ENCODE peak calls at places on chromosome 10, in six cellular contexts. E, O, A, L, U and Z are unnamed samples.

GRCh38 chr10:51092402-51092801 is 18.1 kb downstream of the PRKG1 start:
- DNase-seq in E (peak; percentile 56), O (no peak), A (peak; percentile 41), L (peak; percentile 42), U (peak; percentile 62), Z (peak; percentile 31)

GRCh38 chr10:101879456-101880189 is 36.0 kb upstream of the KCNIP2 start:
- DNase-seq in E (peak; percentile 18), O (no peak), A (peak; percentile 6), L (no peak), U (peak; percentile 96), Z (peak; percentile 80)

GRCh38 chr10:99329238-99329890 is at the start of gene CNNM1:
- DNase-seq in E (peak; percentile 19), O (peak; percentile 76), A (peak; percentile 32), L (peak; percentile 52), U (no peak), Z (peak; percentile 55)

GRCh38 chr10:102113261-102113955 is 6.8 kb downstream of the LDB1 start:
- DNase-seq in E (no peak), O (no peak), A (no peak), L (no peak), U (no peak), Z (no peak)

GRCh38 chr10:79463578-79464496 is 18.4 kb upstream of the ZCCHC24 start:
- DNase-seq in E (peak; percentile 74), O (no peak), A (peak; percentile 45), L (no peak), U (no peak), Z (no peak)

GRCh38 chr10:77888356-77888703 is 38.2 kb downstream of the DLG5 start:
- DNase-seq in E (no peak), O (no peak), A (peak; percentile 31), L (no peak), U (no peak), Z (no peak)

GRCh38 chr10:22339761-22340361 is 5.4 kb upstream of the SPAG6 start:
- DNase-seq in E (peak; percentile 92), O (no peak), A (no peak), L (no peak), U (no peak), Z (no peak)

GRCh38 chr10:63273575-63273974 is 140.4 kb downstream of the NRBF2 start:
- DNase-seq in E (peak; percentile 57), O (no peak), A (no peak), L (no peak), U (no peak), Z (no peak)

GRCh38 chr10:44981172-44982113 is 2.8 kb upstream of the DEPP1 start:
- DNase-seq in E (peak; percentile 86), O (no peak), A (peak; percentile 89), L (peak; percentile 63), U (peak; percentile 93), Z (peak; percentile 91)

GRCh38 chr10:96587255-96588059 is 645 bp upstream of the TM9SF3 start:
- DNase-seq in E (peak; percentile 85), O (no peak), A (peak; percentile 84), L (peak; percentile 68), U (peak; percentile 81), Z (peak; percentile 85)

GRCh38 chr10:107749235-107749634 is 584.7 kb upstream of the SORCS1 start:
- DNase-seq in E (no peak), O (no peak), A (no peak), L (no peak), U (no peak), Z (no peak)

GRCh38 chr10:66931340-66931948 is 5.6 kb downstream of the LRRTM3 start:
- DNase-seq in E (peak; percentile 79), O (no peak), A (peak; percentile 68), L (no peak), U (peak; percentile 48), Z (peak; percentile 53)

GRCh38 chr10:79084012-79084971 is 15.5 kb downstream of the ZMIZ1 start:
- DNase-seq in E (peak; percentile 96), O (peak; percentile 94), A (peak; percentile 91), L (peak; percentile 85), U (peak; percentile 74), Z (peak; percentile 77)

GRCh38 chr10:88091490-88092061 is 228.2 kb downstream of the PTEN start:
- DNase-seq in E (no peak), O (peak; percentile 86), A (no peak), L (no peak), U (no peak), Z (no peak)

GRCh38 chr10:29635711-29636144 is 957 bp upstream of the SVIL start:
- DNase-seq in E (peak; percentile 65), O (no peak), A (no peak), L (no peak), U (peak; percentile 47), Z (no peak)

GRCh38 chr10:11823989-11824346 is 812 bp downstream of the PROSER2 start:
- DNase-seq in E (peak; percentile 11), O (no peak), A (peak; percentile 18), L (no peak), U (peak; percentile 13), Z (no peak)

GRCh38 chr10:87642486-87642885 is 17.2 kb upstream of the PAPSS2 start:
- DNase-seq in E (no peak), O (no peak), A (no peak), L (no peak), U (no peak), Z (no peak)

DNA sequence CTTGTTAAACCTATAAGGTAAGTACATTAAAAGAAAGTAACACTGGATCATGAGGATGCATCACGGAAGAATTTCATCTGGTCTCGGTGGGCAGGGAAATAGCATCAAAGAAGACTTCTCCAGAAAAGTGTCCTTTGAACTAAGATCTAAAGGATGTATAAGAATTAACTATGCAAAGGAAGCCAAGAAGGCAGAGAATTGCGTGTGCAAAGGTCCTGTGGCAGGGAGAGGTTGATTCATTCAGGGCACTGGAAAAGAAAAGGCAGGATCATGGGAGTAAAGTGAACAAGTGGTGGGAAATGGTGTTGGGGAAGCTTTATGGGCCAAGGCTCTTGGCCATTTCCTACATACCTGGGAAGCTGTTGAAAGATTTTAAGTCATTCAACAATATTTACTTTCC is 288.3 kb downstream of the SFMBT2 start:
- DNase-seq in E (no peak), O (no peak), A (no peak), L (no peak), U (no peak), Z (no peak)
- TF ChIP-seq CTCF in E (no peak), O (no peak), A (no peak), L (no peak), U (no peak), Z (no peak)

DNA sequence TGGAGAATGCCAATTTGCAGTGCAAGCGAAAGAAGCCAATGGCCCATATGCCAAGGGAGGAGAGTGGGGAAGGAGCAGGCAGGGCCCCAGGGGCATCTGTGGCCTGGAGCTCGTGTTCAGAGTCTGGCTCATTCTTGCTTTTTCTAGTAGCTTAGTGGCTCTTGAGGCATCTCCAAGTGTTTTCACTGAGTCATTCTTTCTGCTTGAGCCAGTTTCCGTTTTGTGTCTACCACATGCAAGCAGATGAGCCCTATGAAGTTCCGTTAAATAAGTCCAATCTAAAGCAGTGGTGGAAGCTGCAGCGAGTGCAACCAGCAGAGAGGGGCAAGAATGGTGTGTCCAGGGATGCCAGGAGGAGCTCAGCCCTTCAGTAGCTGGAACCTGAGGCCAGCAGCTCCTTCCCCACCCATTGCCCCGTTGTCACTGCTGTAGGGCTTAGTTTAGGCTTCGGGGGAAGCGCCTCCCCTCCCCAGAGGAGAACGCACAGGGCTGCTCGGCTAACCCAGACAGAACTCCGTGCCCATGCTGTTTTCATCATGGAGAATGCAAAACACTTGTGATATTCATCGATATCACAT is 57.4 kb upstream of the EBF3 start:
- DNase-seq in E (peak; percentile 71), O (no peak), A (peak; percentile 96), L (no peak), U (peak; percentile 88), Z (peak; percentile 96)
- TF ChIP-seq CTCF in E (no peak), O (no peak), A (no peak), L (no peak), U (no peak), Z (no peak)

GRCh38 chr10:103145046-103145445 is 48.0 kb downstream of the NT5C2 start:
- DNase-seq in E (peak; percentile 55), O (no peak), A (peak; percentile 67), L (no peak), U (peak; percentile 71), Z (peak; percentile 48)
- TF ChIP-seq CTCF in E (no peak), O (no peak), A (no peak), L (no peak), U (no peak), Z (no peak)

DNA sequence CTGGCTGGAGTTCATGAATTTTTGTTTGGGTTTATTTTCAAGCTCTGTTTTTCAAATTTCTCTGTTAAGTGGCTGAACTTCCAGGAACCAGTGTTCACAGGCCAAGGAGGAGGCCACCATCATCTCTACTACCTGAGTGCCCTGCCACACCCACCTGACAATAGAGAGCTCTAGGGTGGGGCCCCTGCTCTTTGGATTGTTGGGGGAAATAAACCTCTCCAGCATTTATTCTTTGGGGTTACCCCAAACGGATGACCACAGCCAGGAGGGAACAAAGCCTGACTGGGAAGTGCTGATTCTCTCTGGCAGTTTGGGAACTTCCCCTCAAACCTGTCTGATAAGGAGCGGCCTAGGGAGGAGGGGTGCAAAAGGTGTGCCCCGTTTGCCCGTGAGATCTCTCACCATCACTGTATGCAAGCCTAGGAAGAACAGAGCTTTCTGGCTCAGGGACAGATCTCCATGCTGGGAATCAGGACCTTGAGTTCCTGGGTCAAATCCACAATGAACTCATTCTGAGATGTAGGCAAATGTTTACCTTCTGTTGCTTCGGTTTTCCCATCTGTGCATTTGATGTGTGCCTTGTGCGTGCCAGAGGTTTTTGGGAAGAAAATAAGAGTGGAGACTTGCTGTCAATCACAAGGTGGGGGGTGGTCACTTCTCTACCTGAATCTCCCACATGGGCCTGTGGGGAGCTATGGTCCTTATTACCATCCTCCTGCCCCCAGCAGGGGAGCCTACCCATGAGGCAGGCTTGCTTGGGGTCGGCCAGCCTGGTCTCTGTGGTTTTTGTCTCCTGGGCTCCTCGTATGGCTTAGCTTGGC is 27.7 kb upstream of the PDCD4 start:
- DNase-seq in E (no peak), O (no peak), A (no peak), L (peak; percentile 73), U (no peak), Z (no peak)
- TF ChIP-seq CTCF in E (no peak), O (no peak), A (no peak), L (no peak), U (no peak), Z (no peak)

GRCh38 chr10:27730041-27730440 is 15.6 kb downstream of the MKX start:
- DNase-seq in E (no peak), O (no peak), A (no peak), L (no peak), U (no peak), Z (no peak)

GRCh38 chr10:27723436-27723835 is 22.2 kb downstream of the MKX start:
- DNase-seq in E (no peak), O (no peak), A (peak; percentile 100), L (no peak), U (peak; percentile 65), Z (peak; percentile 91)

GRCh38 chr10:27719052-27719451 is 26.6 kb downstream of the MKX start:
- DNase-seq in E (no peak), O (no peak), A (peak; percentile 58), L (no peak), U (no peak), Z (no peak)

GRCh38 chr10:27720529-27720928 is 25.1 kb downstream of the MKX start:
- DNase-seq in E (no peak), O (no peak), A (peak; percentile 51), L (no peak), U (no peak), Z (peak; percentile 75)

GRCh38 chr10:27724287-27724686 is 21.3 kb downstream of the MKX start:
- DNase-seq in E (no peak), O (no peak), A (peak; percentile 60), L (no peak), U (no peak), Z (peak; percentile 60)
- TF ChIP-seq CTCF in E (no peak), O (no peak), A (peak; percentile 50), L (no peak), U (peak; percentile 11), Z (peak; percentile 73)